ENCODE peak calls at places on chromosomes 12 and 14, in six cellular contexts. A is activated T-helper 1 cell treated with Interleukin-2 at 50 U/mL for 16 hours; G is fibroblast of lung; Z is activated naive CD4-positive, alpha-beta T cell treated with anti-CD3 and anti-CD28 coated beads, Interleukin-2, amount 50 U/mL, for 16 hours; C is germinal center; V is T-helper 1 cell. K is an unnamed sample.

GRCh38 chr12:95185096-95185495 is 32.2 kb downstream of the FGD6 start:
- DNase-seq in A (no peak), G (no peak), Z (no peak), C (no peak), V (no peak), K (no peak)

GRCh38 chr12:56115329-56115728 is 1.1 kb upstream of the RPL41 start:
- DNase-seq in A (no peak), G (peak), Z (no peak), C (no peak), V (no peak), K (no peak)

GRCh38 chr14:54348001-54348611 is 48.7 kb upstream of the CDKN3 start:
- DNase-seq in A (no peak), G (no peak), Z (no peak), C (peak), V (no peak), K (no peak)

GRCh38 chr14:68854421-68854820 is 61.6 kb upstream of the ZFP36L1 start:
- DNase-seq in A (no peak), G (peak), Z (no peak), C (no peak), V (no peak), K (no peak)

GRCh38 chr12:39047539-39048078 is 142.2 kb upstream of the CPNE8 start:
- DNase-seq in A (no peak), G (no peak), Z (no peak), C (no peak), V (no peak), K (no peak)

GRCh38 chr12:4421590-4422031 is 24.0 kb downstream of the FGF6 start:
- DNase-seq in A (no peak), G (peak), Z (no peak), C (peak), V (no peak), K (no peak)

GRCh38 chr12:58931518-58931917 is 11.2 kb upstream of the LRIG3 start:
- DNase-seq in A (no peak), G (no peak), Z (no peak), C (no peak), V (no peak), K (no peak)

GRCh38 chr14:73945159-73945670 is 4.7 kb downstream of the FAM161B start:
- DNase-seq in A (no peak), G (no peak), Z (no peak), C (no peak), V (no peak), K (no peak)

GRCh38 chr12:3003593-3003992 is 44.4 kb downstream of the TEAD4 start:
- DNase-seq in A (no peak), G (no peak), Z (no peak), C (no peak), V (no peak), K (no peak)

GRCh38 chr12:130945793-130946492 is 7.8 kb upstream of the ADGRD1 start:
- DNase-seq in A (no peak), G (no peak), Z (no peak), C (no peak), V (no peak), K (no peak)

GRCh38 chr14:77204457-77204796 is 22.8 kb downstream of the TMEM63C start:
- DNase-seq in A (no peak), G (no peak), Z (no peak), C (no peak), V (no peak), K (no peak)

GRCh38 chr14:73771848-73772705 is 57.9 kb upstream of the PNMA1 start:
- DNase-seq in A (peak), G (peak), Z (peak), C (peak), V (peak), K (peak)

GRCh38 chr14:61202124-61202523 is 79.0 kb downstream of the TMEM30B start:
- DNase-seq in A (no peak), G (no peak), Z (no peak), C (no peak), V (no peak), K (no peak)

K was measured in activated T-helper 2 cell treated with anti-CD3 and anti-CD28 coated beads, Interferon-gamma antibody, Interleukin-2, Interleukin-4, amounts not matched to agents 10 μg/mL and 5 μg/mL and 100 μg/mL, durations not matched to agents 14 hours and 24 hours and 36 hours.